ENCODE peak calls at places on chromosomes 3 and 15, in six cellular contexts. One of them, this sample, is unnamed. For H3K4me1, the result is how much of the 10 kb centered on the place peaks cover.

GRCh38 chr3:46858996-46859710 is 4.1 kb downstream of the MYL3 start:
- DNase-seq in lower lobe of right lung: peak
- DNase-seq in heart right ventricle: peak
- DNase-seq in IMR-90: no peak
- DNase-seq in OCI-LY7: no peak
- DNase-seq in colonic mucosa: no peak
- DNase-seq in this sample: no peak

GRCh38 chr15:61025746-61026256 is 203.3 kb downstream of the RORA start:
- DNase-seq in IMR-90: no peak
- DNase-seq in heart right ventricle: no peak
- DNase-seq in OCI-LY7: no peak
- DNase-seq in colonic mucosa: no peak
- DNase-seq in lower lobe of right lung: no peak
- DNase-seq in this sample: no peak

GRCh38 chr15:58873267-58873666 is 60.2 kb downstream of the SLTM start:
- DNase-seq in IMR-90: peak
- DNase-seq in colonic mucosa: no peak
- DNase-seq in heart right ventricle: no peak
- DNase-seq in OCI-LY7: no peak
- DNase-seq in lower lobe of right lung: no peak
- DNase-seq in this sample: peak

GRCh38 chr3:17301271-17301670 is 416.5 kb downstream of the PLCL2 start:
- DNase-seq in colonic mucosa: no peak
- DNase-seq in IMR-90: no peak
- DNase-seq in lower lobe of right lung: no peak
- DNase-seq in heart right ventricle: no peak
- DNase-seq in OCI-LY7: no peak
- DNase-seq in this sample: no peak

GRCh38 chr3:75337226-75337900 is 326.8 kb upstream of the FRG2C start:
- DNase-seq in IMR-90: no peak
- DNase-seq in lower lobe of right lung: no peak
- DNase-seq in OCI-LY7: no peak
- DNase-seq in colonic mucosa: no peak
- DNase-seq in heart right ventricle: no peak
- DNase-seq in this sample: no peak

GRCh38 chr3:110958476-110959147 is 113.0 kb upstream of the NECTIN3 start:
- DNase-seq in colonic mucosa: no peak
- DNase-seq in lower lobe of right lung: no peak
- DNase-seq in heart right ventricle: no peak
- DNase-seq in IMR-90: no peak
- DNase-seq in OCI-LY7: no peak
- DNase-seq in this sample: no peak

GRCh38 chr15:91422704-91423254 is 322.7 kb downstream of the SV2B start:
- DNase-seq in OCI-LY7: no peak
- DNase-seq in colonic mucosa: no peak
- DNase-seq in lower lobe of right lung: no peak
- DNase-seq in IMR-90: no peak
- DNase-seq in heart right ventricle: no peak
- DNase-seq in this sample: no peak

GRCh38 chr15:71237456-71238188 is 122.4 kb downstream of the THSD4 start:
- DNase-seq in colonic mucosa: peak
- DNase-seq in IMR-90: peak
- DNase-seq in heart right ventricle: peak
- DNase-seq in lower lobe of right lung: no peak
- DNase-seq in OCI-LY7: no peak
- DNase-seq in this sample: peak

GRCh38 chr3:9951962-9952805 is at the start of gene PRRT3:
- DNase-seq in colonic mucosa: no peak
- DNase-seq in lower lobe of right lung: peak
- DNase-seq in OCI-LY7: peak
- DNase-seq in IMR-90: peak
- DNase-seq in heart right ventricle: no peak
- DNase-seq in this sample: peak

GRCh38 chr3:134249935-134250716 is 533 bp downstream of the RYK start:
- DNase-seq in IMR-90: peak
- DNase-seq in colonic mucosa: peak
- DNase-seq in OCI-LY7: peak
- DNase-seq in heart right ventricle: peak
- DNase-seq in lower lobe of right lung: peak
- DNase-seq in this sample: peak

DNA sequence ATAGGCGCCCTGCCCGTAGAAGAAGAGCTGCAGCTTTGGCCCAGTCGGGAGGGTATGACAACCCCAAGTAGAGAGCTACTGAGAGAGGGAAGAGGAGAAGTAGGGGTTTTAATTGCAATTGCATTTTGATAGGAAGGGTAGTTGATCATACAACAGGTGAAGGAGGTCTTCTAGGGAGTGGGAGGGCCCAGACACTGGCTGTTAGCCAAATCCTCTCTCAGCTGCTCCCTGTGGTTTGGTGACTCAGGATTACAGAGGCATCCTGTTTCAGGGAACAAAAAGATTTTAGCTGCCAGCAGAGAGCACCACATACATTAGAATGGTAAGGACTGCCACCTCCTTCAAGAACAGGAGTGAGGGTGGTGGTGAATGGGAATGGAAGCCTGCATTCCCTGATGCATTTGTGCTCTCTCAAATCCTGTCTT is 408.9 kb upstream of the THBS1 start:
- DNase-seq in colonic mucosa: peak
- DNase-seq in OCI-LY7: no peak
- DNase-seq in lower lobe of right lung: peak
- DNase-seq in IMR-90: peak
- DNase-seq in heart right ventricle: no peak
- DNase-seq in this sample: peak
- TF ChIP-seq CTCF in colonic mucosa: peak
- TF ChIP-seq CTCF in OCI-LY7: no peak
- TF ChIP-seq CTCF in lower lobe of right lung: peak
- TF ChIP-seq CTCF in IMR-90: peak
- TF ChIP-seq CTCF in heart right ventricle: peak
- TF ChIP-seq CTCF in this sample: peak

GRCh38 chr3:168498194-168498593 is 402.5 kb upstream of the GOLIM4 start:
- DNase-seq in OCI-LY7: no peak
- DNase-seq in heart right ventricle: no peak
- DNase-seq in lower lobe of right lung: no peak
- DNase-seq in colonic mucosa: no peak
- DNase-seq in IMR-90: no peak
- DNase-seq in this sample: no peak

GRCh38 chr3:168493412-168494205 is 397.9 kb upstream of the GOLIM4 start:
- DNase-seq in IMR-90: no peak
- DNase-seq in OCI-LY7: no peak
- DNase-seq in heart right ventricle: no peak
- DNase-seq in lower lobe of right lung: no peak
- DNase-seq in colonic mucosa: no peak
- DNase-seq in this sample: no peak

GRCh38 chr3:168495251-168495650 is 399.5 kb upstream of the GOLIM4 start:
- DNase-seq in IMR-90: no peak
- DNase-seq in OCI-LY7: no peak
- DNase-seq in heart right ventricle: no peak
- DNase-seq in lower lobe of right lung: no peak
- DNase-seq in colonic mucosa: no peak
- DNase-seq in this sample: no peak

GRCh38 chr3:168495932-168496331 is 400.2 kb upstream of the GOLIM4 start:
- DNase-seq in OCI-LY7: no peak
- DNase-seq in IMR-90: no peak
- DNase-seq in lower lobe of right lung: no peak
- DNase-seq in colonic mucosa: no peak
- DNase-seq in heart right ventricle: no peak
- DNase-seq in this sample: no peak
- H3K27ac ChIP-seq in OCI-LY7: no peak
- H3K27ac ChIP-seq in IMR-90: no peak
- H3K27ac ChIP-seq in lower lobe of right lung: no peak
- H3K27ac ChIP-seq in colonic mucosa: no peak
- H3K27ac ChIP-seq in heart right ventricle: no peak
- H3K27ac ChIP-seq in this sample: no peak

DNA sequence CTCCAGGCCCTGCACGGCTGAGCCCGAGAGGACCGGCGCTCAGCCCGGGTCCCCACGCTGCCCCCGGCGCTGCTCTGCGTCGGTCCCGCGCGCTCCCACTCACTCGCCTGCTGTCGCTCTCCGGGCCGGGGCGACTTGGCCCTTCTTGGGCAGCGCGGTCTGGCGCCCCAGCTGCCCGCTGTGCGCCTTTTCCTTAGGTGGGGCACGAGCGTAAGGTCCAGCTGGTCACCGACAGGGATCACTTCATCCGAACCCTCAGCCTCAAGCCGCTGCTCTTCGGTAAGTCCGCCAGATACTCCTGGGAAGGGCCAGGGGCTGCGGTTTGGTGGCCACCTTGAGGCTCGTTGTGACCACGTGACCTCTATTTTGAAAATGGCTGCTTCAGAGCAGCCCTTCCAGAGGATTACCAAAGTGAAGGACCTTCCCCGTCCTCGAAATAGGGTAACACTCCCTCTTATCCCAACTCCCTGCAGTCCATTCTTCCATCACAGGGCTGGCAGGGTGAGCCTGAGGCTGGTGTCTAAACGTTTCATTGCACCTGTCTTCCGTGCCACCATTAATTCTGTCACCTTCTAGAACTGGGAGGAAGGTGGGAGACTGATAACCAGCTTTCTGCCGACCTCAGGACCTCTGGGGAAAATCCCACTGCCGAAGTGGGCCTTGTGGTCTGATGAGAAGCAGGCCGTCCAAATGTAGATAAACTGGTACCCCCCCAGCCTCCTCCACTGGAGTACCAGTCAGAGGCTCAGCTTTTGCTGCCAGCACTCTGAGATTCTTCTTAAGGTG is 788 bp downstream of the P4HTM start:
- DNase-seq in IMR-90: no peak
- DNase-seq in OCI-LY7: peak
- DNase-seq in lower lobe of right lung: no peak
- DNase-seq in colonic mucosa: peak
- DNase-seq in heart right ventricle: no peak
- DNase-seq in this sample: peak
- H3K4me1 ChIP-seq in IMR-90: under half
- H3K4me1 ChIP-seq in OCI-LY7: under half
- H3K4me1 ChIP-seq in lower lobe of right lung: under half
- H3K4me1 ChIP-seq in colonic mucosa: under half
- H3K4me1 ChIP-seq in heart right ventricle: under half
- H3K4me1 ChIP-seq in this sample: under half

GRCh38 chr3:59605318-59605717 is 555.5 kb upstream of the CFAP20DC start:
- DNase-seq in colonic mucosa: peak
- DNase-seq in OCI-LY7: no peak
- DNase-seq in IMR-90: no peak
- DNase-seq in lower lobe of right lung: no peak
- DNase-seq in heart right ventricle: no peak
- DNase-seq in this sample: no peak

GRCh38 chr3:59606638-59607262 is 556.9 kb upstream of the CFAP20DC start:
- DNase-seq in OCI-LY7: no peak
- DNase-seq in IMR-90: no peak
- DNase-seq in lower lobe of right lung: no peak
- DNase-seq in colonic mucosa: no peak
- DNase-seq in heart right ventricle: no peak
- DNase-seq in this sample: no peak

GRCh38 chr3:59605944-59606534 is 556.2 kb upstream of the CFAP20DC start:
- DNase-seq in IMR-90: no peak
- DNase-seq in lower lobe of right lung: no peak
- DNase-seq in heart right ventricle: no peak
- DNase-seq in colonic mucosa: no peak
- DNase-seq in OCI-LY7: no peak
- DNase-seq in this sample: peak

GRCh38 chr3:59608356-59608755 is 558.5 kb upstream of the CFAP20DC start:
- DNase-seq in OCI-LY7: no peak
- DNase-seq in heart right ventricle: no peak
- DNase-seq in IMR-90: no peak
- DNase-seq in lower lobe of right lung: no peak
- DNase-seq in colonic mucosa: no peak
- DNase-seq in this sample: no peak

DNA sequence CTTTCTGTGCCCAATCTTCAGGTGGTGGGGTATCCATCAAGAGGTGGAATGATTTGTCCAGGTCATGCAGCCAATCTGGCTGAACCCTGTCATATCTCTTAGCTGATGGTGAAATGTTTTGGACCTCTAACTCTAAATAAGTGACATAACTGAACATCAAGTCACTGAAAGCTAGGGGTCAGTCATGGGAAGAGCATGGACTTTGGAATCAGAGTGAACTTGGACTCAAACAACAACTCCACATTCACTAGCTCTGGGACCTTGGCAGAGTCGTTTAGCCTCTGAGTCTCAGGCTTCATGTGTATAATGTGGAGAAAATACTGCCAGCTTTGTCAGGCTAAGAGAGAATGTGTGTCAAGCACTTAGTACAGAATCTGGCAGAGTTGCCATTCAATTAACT is 557.8 kb upstream of the CFAP20DC start:
- DNase-seq in colonic mucosa: no peak
- DNase-seq in heart right ventricle: no peak
- DNase-seq in OCI-LY7: no peak
- DNase-seq in lower lobe of right lung: no peak
- DNase-seq in IMR-90: peak
- DNase-seq in this sample: peak
- TF ChIP-seq CTCF in colonic mucosa: no peak
- TF ChIP-seq CTCF in heart right ventricle: peak
- TF ChIP-seq CTCF in OCI-LY7: no peak
- TF ChIP-seq CTCF in lower lobe of right lung: peak
- TF ChIP-seq CTCF in IMR-90: peak
- TF ChIP-seq CTCF in this sample: no peak

DNA sequence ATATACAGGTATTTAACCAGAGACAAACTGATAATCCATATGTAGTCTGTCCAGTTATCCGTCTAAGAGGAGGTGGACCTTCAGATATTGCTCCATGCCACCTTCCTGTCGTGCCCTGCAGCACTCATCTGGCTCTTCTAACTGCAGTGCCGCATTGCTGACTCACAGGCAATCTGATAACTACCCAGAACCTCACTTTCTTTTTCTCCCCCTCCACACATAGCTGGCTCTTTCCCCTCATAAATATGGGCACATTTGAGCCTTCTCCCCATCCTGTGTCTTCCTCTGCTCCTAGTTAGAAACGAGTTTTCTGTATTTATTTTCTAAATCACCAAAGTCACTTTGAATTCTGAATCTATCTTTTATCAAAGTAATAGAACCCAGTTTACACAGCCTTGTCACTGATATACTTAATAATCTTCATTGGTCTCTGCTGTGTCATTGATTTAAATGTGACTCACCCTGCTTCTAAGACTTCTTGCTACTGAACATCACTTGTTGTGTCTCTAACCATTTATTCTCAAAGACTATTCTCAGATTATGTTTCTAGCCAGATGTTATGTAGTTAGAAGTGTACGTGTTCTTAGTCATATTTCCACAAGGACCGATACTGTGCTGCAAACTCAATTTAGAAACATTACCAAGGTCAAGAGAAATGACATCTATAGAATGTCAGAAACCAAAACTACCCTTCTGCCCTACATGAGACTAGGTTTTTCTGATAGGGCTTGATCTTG is 17.4 kb upstream of the KCNMB2 start:
- DNase-seq in IMR-90: no peak
- DNase-seq in OCI-LY7: no peak
- DNase-seq in colonic mucosa: no peak
- DNase-seq in heart right ventricle: no peak
- DNase-seq in lower lobe of right lung: no peak
- DNase-seq in this sample: no peak
- H3K27ac ChIP-seq in IMR-90: no peak
- H3K27ac ChIP-seq in OCI-LY7: no peak
- H3K27ac ChIP-seq in colonic mucosa: no peak
- H3K27ac ChIP-seq in heart right ventricle: no peak
- H3K27ac ChIP-seq in lower lobe of right lung: no peak
- H3K27ac ChIP-seq in this sample: no peak

DNA sequence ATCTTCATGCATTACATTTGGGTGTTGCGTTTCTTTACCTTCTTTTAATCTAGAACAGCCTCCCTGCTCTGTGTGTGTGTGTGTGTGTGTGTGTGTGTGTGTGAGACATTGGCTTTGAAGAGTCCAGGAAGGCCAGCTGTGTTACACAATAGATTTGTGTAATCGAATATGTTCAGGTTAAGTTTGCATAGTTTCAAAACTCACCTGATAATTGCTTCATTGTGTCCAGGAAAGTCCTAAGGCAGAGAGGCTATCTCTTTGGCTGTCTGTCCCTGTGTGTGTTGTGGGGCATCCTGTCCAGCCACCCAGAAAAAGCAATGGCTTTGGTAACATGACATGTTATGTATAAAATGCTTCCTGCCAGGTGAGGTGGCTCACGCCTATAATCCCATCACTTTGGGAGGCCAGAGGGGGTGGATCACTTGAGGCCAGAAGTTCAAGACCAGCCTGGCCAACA is 37.5 kb downstream of the ZNF710 start:
- DNase-seq in colonic mucosa: no peak
- DNase-seq in IMR-90: no peak
- DNase-seq in lower lobe of right lung: no peak
- DNase-seq in heart right ventricle: no peak
- DNase-seq in OCI-LY7: no peak
- DNase-seq in this sample: no peak
- H3K4me1 ChIP-seq in colonic mucosa: under half
- H3K4me1 ChIP-seq in IMR-90: under half
- H3K4me1 ChIP-seq in lower lobe of right lung: half or more
- H3K4me1 ChIP-seq in heart right ventricle: under half
- H3K4me1 ChIP-seq in OCI-LY7: under half
- H3K4me1 ChIP-seq in this sample: under half